ENCODE peak calls at places on chromosomes 3 and 15, in four cellular contexts. Y is suprapubic skin, X is stomach, Z is HCT116. S is an unnamed sample.
A peak's percentile ranks its signal among the peaks of the same experiment; 100 is the strongest.

GRCh38 chr15:61685971-61686370 is 374.3 kb downstream of the VPS13C start:
- DNase-seq in Y (no peak), X (no peak), Z (no peak), S (no peak)

GRCh38 chr15:65049418-65049840 is 4.2 kb downstream of the SLC51B start:
- DNase-seq in Y (peak; percentile 96), X (peak; percentile 89), Z (peak; percentile 84), S (peak; percentile 84)

GRCh38 chr3:129185774-129186173 is 2.1 kb upstream of the CNBP start:
- DNase-seq in Y (no peak), X (no peak), Z (no peak), S (no peak)

GRCh38 chr3:49916686-49917085 is 12.9 kb downstream of the MON1A start:
- DNase-seq in Y (no peak), X (no peak), Z (no peak), S (no peak)

GRCh38 chr15:48559270-48559669 is 86.2 kb downstream of the FBN1 start:
- DNase-seq in Y (no peak), X (no peak), Z (no peak), S (no peak)

GRCh38 chr3:143428351-143428750 is 308.8 kb downstream of the CHST2 start:
- DNase-seq in Y (no peak), X (no peak), Z (no peak), S (no peak)

GRCh38 chr15:46636220-46636619 is 1001.4 kb downstream of the SQOR start:
- DNase-seq in Y (no peak), X (no peak), Z (no peak), S (no peak)

GRCh38 chr3:167716920-167717319 is 17.8 kb downstream of the PDCD10 start:
- DNase-seq in Y (no peak), X (no peak), Z (no peak), S (no peak)

GRCh38 chr3:67614195-67614594 is 40.2 kb downstream of the SUCLG2 start:
- DNase-seq in Y (no peak), X (no peak), Z (no peak), S (no peak)

GRCh38 chr3:64561503-64561810 is 126.3 kb downstream of the ADAMTS9 start:
- DNase-seq in Y (no peak), X (no peak), Z (no peak), S (no peak)

DNA sequence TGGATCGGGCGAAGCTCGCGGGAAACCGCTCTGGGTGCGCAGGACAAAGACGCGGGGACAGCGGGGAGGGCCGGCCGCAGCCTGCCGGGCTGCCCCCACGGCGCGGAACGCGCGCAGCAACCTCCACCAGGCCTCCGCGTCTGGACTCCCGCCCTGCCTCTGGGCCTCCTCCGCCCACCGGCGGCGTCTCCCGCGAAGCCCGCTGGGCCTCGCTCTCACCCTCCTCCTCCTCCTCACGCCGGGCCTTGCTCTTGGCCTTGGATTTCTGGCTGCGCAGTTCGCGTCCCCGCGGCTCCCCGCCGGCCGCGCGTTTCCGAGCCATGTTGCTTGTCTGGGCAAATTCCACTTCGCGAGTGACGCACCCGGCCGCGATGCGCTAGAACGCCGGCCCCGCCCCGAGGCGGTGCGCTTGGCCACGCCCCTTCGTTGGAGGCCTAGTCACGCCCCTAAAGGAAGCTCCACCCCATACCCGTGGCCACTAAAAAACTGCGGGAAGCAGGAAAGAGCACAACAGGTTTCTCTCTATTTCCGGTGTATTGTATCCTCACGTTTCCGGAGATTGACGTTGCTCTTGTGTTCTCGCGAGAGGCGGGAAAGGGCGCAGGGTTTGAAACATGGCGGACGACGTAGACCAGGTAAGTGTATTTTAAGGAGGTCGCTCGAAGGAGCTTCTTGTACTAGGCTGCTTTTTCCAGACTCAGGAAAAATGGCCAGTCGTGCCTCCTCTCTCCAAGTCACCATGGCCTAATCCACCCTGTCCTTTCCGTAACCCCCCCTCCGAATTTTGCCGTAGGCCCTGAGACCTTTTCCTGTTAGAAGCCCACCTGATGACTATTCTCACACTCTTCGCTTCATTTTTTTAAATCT is at the start of the genes LSM3 and XPC:
- DNase-seq in Y (peak; percentile 98), X (peak; percentile 98), Z (peak; percentile 98), S (peak; percentile 83)
- TF ChIP-seq POLR2A in Y (peak; percentile 96), X (peak; percentile 75), Z (peak; percentile 58), S (peak; percentile 81)

DNA sequence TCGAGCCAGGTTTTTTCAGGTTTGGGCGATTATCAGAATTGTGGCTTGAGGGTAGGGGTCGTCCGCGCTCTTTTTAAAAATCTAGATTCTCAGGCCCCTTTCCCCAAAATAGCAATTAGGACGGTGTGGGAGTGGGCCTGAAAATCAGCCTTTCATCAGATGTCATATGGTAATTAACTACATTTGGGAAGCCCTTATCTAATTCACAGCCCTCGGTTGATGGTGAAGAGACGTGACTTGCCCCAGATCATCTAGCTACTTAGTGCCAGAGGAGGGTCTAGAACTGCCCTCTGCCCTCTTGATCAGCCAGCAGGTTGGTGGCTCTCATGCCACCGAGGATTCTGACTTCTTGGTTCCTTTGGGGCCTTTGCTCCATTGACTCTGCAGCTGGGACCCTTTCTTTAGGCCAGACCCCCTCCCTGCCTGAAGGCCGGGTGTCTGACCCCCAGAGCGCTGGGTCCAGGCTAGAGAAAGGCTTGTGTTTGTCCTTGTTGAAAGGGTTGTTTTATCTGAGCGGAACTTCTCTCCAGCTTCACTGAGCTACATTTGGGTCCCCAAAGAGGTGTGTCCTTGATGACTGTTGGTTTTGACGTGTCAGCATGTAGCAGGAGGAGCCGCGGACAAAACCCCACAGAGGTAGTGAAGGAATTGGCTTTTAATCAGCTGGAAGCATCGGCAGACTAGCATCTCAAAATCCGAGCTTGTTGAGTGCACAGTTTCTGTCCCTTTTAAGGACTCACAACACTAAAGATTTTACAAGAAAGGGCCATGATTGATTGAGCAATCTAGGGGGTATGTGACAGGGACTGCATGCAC is 857 bp downstream of the AEN start:
- DNase-seq in Y (no peak), X (no peak), Z (no peak), S (no peak)
- TF ChIP-seq POLR2A in Y (no peak), X (no peak), Z (no peak), S (no peak)

GRCh38 chr15:67064607-67065530 is 533 bp upstream of the SMAD3 start:
- DNase-seq in Y (peak; percentile 89), X (peak; percentile 63), Z (no peak), S (no peak)

GRCh38 chr15:67067161-67067853 is 1.9 kb downstream of the SMAD3 start:
- DNase-seq in Y (no peak), X (no peak), Z (no peak), S (no peak)

GRCh38 chr15:67063689-67064606 is 1.5 kb upstream of the SMAD3 start:
- DNase-seq in Y (no peak), X (peak; percentile 55), Z (peak; percentile 89), S (no peak)

GRCh38 chr15:67066041-67067021 is 929 bp downstream of the SMAD3 start:
- DNase-seq in Y (no peak), X (no peak), Z (no peak), S (no peak)

DNA sequence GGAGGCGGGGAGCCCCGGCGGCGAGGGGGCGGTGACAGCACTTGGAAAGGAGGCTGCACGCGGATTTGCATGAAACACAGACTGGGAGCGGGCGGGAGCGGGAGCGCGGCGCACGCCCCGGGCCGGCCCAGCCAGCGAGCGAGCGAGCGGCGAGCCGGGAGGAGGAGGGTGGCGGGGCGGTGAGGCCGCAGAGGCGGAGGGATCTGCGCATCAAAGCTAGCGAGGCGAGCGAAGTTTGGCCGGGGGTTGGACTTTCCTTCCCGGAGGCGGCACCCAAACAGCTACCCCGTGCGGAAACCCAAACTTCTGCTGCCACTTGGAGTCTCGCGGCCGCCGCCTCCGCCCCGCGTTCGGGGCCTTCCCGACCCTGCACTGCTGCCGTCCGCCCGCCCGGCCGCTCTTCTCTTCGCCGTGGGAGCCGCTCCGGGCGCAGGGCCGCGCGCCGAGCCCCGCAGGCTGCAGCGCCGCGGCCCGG is at the start of gene SMAD3:
- DNase-seq in Y (peak; percentile 95), X (peak; percentile 92), Z (peak; percentile 89), S (peak; percentile 59)
- TF ChIP-seq POLR2A in Y (peak; percentile 82), X (peak; percentile 46), Z (no peak), S (peak; percentile 81)

DNA sequence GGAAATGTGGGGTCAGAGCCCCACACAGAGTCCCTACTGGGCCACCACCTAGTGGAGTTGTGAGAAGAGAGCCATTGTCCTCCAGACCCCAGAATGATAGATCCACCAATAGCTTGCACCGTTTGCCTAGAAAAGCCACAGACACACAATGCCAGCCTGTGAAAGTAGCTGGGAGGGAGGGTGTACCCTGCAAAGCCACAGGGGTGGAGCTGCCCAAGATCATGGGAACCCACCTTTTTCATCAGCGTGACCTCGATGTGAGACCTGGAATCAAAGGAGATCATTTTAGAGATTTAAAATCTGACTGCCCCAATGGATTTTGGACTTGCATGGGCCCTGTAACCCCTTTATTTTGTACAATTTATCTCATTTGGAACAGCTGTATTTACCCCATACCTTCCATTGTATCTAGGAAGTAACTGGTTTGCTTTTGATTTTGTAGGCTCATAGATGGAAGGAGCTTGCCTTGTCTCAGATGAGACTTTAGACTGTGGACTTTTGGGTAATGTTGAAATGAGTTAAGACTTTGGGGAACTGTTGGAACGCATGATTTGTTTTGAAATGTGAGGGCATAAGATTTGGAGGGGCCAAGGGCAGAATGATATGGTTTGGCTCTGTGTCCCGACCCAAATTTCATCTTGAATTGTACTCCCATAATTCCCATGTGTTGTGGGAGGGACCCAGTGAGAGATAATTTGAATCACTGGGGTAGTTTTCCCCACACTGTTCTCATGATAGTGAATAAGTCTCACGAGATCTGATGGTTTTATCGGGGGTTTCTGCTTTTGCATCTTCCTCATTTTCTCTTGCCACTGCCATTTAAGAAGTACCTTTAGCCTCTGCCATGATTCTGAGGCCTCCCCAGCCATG is 49.0 kb downstream of the CD200 start:
- DNase-seq in Y (no peak), X (no peak), Z (no peak), S (no peak)
- TF ChIP-seq POLR2A in Y (no peak), X (no peak), Z (no peak), S (no peak)

DNA sequence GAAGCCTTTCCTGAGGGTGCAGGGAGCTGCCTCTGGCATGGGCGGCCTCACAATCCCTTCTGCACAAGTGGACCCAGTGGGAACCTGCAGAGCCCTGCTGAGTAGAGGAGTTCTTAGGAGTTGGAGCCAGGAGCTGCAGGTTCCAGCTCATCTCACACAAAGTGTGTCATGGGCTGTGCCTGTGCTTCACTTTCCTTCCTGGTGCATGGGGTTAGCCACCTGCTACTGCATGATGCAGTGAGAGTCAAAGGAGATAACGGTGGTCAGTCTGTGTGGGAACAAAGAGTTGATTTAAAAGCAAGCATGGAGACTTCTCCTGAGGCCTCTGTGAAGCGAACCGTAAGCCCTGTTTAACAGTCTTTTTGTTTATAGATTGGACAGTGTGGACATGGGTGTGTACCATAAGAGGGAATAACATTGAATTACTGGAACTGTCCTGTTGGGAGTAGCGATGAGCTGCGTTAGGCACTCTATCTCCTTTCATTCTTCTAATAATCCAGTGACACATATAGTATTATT is 68.6 kb upstream of the PRR23C start:
- DNase-seq in Y (no peak), X (no peak), Z (peak; percentile 21), S (no peak)
- TF ChIP-seq POLR2A in Y (no peak), X (no peak), Z (no peak), S (no peak)

GRCh38 chr3:173396191-173397041 is 1.1 kb upstream of the NLGN1 start:
- DNase-seq in Y (no peak), X (no peak), Z (no peak), S (no peak)

GRCh38 chr3:173399001-173399400 is 1.5 kb downstream of the NLGN1 start:
- DNase-seq in Y (no peak), X (no peak), Z (no peak), S (no peak)

GRCh38 chr3:173398111-173398479 is 551 bp downstream of the NLGN1 start:
- DNase-seq in Y (peak; percentile 76), X (no peak), Z (no peak), S (no peak)

GRCh38 chr3:173395412-173396181 is 1.9 kb upstream of the NLGN1 start:
- DNase-seq in Y (peak; percentile 92), X (peak; percentile 78), Z (peak; percentile 54), S (peak; percentile 70)

GRCh38 chr3:173397161-173398110 is at the start of gene NLGN1:
- DNase-seq in Y (peak; percentile 86), X (peak; percentile 52), Z (no peak), S (peak; percentile 41)
- TF ChIP-seq POLR2A in Y (no peak), X (no peak), Z (no peak), S (no peak)

S was measured in H54.